ENCODE peak calls at places on chromosomes 5 and 9, in six cellular contexts. E is NCI-H1105; D is T-helper 1 cell; R is foreskin melanocyte; M is Kasumi-1; T is stimulated activated CD8-positive, alpha-beta memory T cell treated with anti-CD3 and anti-CD28 coated beads, Interleukin-4, amount 100 ng/mL, for 1 hour. C is an unnamed sample.

GRCh38 chr5:32138839-32139493 is 35.2 kb downstream of the GOLPH3 start:
- DNase-seq in E (no peak), D (peak), R (no peak), M (no peak), T (no peak), C (no peak)

GRCh38 chr5:96870094-96871021 is 5.9 kb upstream of the ERAP2 start:
- DNase-seq in E (no peak), D (peak), R (no peak), M (no peak), T (no peak), C (no peak)

GRCh38 chr5:84378420-84378819 is 6.3 kb downstream of the EDIL3 start:
- DNase-seq in E (no peak), D (no peak), R (no peak), M (no peak), T (no peak), C (no peak)

GRCh38 chr5:104081232-104081631 is 518.6 kb upstream of the NUDT12 start:
- DNase-seq in E (no peak), D (no peak), R (no peak), M (no peak), T (no peak), C (no peak)

GRCh38 chr9:117649126-117649525 is 55.1 kb upstream of the TLR4 start:
- DNase-seq in E (no peak), D (no peak), R (no peak), M (no peak), T (no peak), C (no peak)

GRCh38 chr9:120252248-120252647 is 327.7 kb downstream of the CDK5RAP2 start:
- DNase-seq in E (no peak), D (no peak), R (no peak), M (no peak), T (no peak), C (no peak)

GRCh38 chr9:114413909-114414308 is 26.1 kb upstream of the AKNA start:
- DNase-seq in E (no peak), D (no peak), R (peak), M (no peak), T (no peak), C (no peak)

GRCh38 chr5:64147849-64148441 is 17.7 kb upstream of the RNF180 start:
- DNase-seq in E (peak), D (no peak), R (no peak), M (peak), T (no peak), C (peak)

GRCh38 chr5:92401492-92401891 is 1018.4 kb upstream of the ARRDC3 start:
- DNase-seq in E (peak), D (no peak), R (no peak), M (no peak), T (no peak), C (peak)

GRCh38 chr9:132864277-132864676 is 13.8 kb downstream of the AK8 start:
- DNase-seq in E (no peak), D (no peak), R (no peak), M (no peak), T (no peak), C (no peak)

GRCh38 chr9:132670816-132671371 is 630 bp downstream of the GTF3C4 start:
- DNase-seq in E (no peak), D (peak), R (peak), M (peak), T (no peak), C (peak)

GRCh38 chr9:131838581-131839280 is 98.9 kb upstream of the RAPGEF1 start:
- DNase-seq in E (no peak), D (no peak), R (no peak), M (no peak), T (no peak), C (no peak)

GRCh38 chr5:56637321-56637920 is 177.9 kb upstream of the MAP3K1 start:
- DNase-seq in E (no peak), D (no peak), R (no peak), M (no peak), T (no peak), C (no peak)

GRCh38 chr9:77710276-77710675 is 62.2 kb upstream of the GNA14 start:
- DNase-seq in E (no peak), D (no peak), R (peak), M (peak), T (no peak), C (no peak)

C was measured in NCI-H2171 treated with DMSO at 0.1 percent for 48 hours.